ENCODE peak calls at places on chromosomes 3 and 15, in nine cellular contexts. S is natural killer cell, V is IMR-90, Z is cardiac muscle cell, W is HFFc6, E is A549, I is SK-N-SH, U is uterus, K is CD14-positive monocyte. D is an unnamed sample.

GRCh38 chr3:95394286-95394685 is 1331.4 kb downstream of the NSUN3 start:
- DNase-seq in S (no peak), V (no peak), Z (no peak), W (no peak), E (no peak), I (no peak), U (no peak), K (no peak), D (no peak)

GRCh38 chr15:77831989-77832388 is 199.3 kb upstream of the LINGO1 start:
- DNase-seq in S (no peak), V (no peak), Z (no peak), W (no peak), E (no peak), I (no peak), U (no peak), K (no peak), D (no peak)

GRCh38 chr3:178022599-178022998 is 513.6 kb upstream of the KCNMB2 start:
- DNase-seq in S (no peak), V (peak; percentile 25), Z (no peak), W (peak; percentile 2), E (no peak), I (no peak), U (no peak), K (no peak), D (no peak)

GRCh38 chr3:101762041-101762646 is 16.9 kb upstream of the NXPE3 start:
- DNase-seq in S (no peak), V (no peak), Z (no peak), W (no peak), E (no peak), I (no peak), U (no peak), K (no peak), D (no peak)

GRCh38 chr3:42505849-42506410 is 3.5 kb downstream of the VIPR1 start:
- DNase-seq in S (peak; percentile 7), V (no peak), Z (no peak), W (no peak), E (no peak), I (no peak), U (peak; percentile 2), K (peak; percentile 7), D (peak; percentile 4)

GRCh38 chr15:80997692-80998091 is 3.0 kb upstream of the TLNRD1 start:
- DNase-seq in S (no peak), V (no peak), Z (no peak), W (no peak), E (no peak), I (no peak), U (no peak), K (no peak), D (no peak)

GRCh38 chr3:12566976-12567375 is 10.1 kb downstream of the MKRN2 start:
- DNase-seq in S (no peak), V (no peak), Z (no peak), W (no peak), E (no peak), I (no peak), U (no peak), K (no peak), D (no peak)

GRCh38 chr3:69665026-69665739 is 74.1 kb upstream of the MITF start:
- DNase-seq in S (no peak), V (no peak), Z (peak; percentile 55), W (no peak), E (peak; percentile 30), I (peak; percentile 56), U (no peak), K (no peak), D (no peak)

GRCh38 chr3:20975221-20975620 is 775.8 kb downstream of the ZNF385D start:
- DNase-seq in S (no peak), V (no peak), Z (no peak), W (no peak), E (no peak), I (no peak), U (no peak), K (no peak), D (no peak)

GRCh38 chr3:32004111-32004790 is 22.7 kb downstream of the ZNF860 start:
- DNase-seq in S (no peak), V (no peak), Z (no peak), W (no peak), E (no peak), I (no peak), U (no peak), K (no peak), D (no peak)

GRCh38 chr3:32553459-32553858 is 17.2 kb downstream of the DYNC1LI1 start:
- DNase-seq in S (no peak), V (no peak), Z (no peak), W (no peak), E (no peak), I (no peak), U (no peak), K (no peak), D (no peak)

GRCh38 chr3:4543110-4543509 is 50.0 kb downstream of the ITPR1 start:
- DNase-seq in S (no peak), V (no peak), Z (no peak), W (no peak), E (no peak), I (no peak), U (no peak), K (no peak), D (no peak)

GRCh38 chr3:44114142-44114541 is 127.5 kb upstream of the TOPAZ1 start:
- DNase-seq in S (no peak), V (peak; percentile 3), Z (peak; percentile 61), W (no peak), E (no peak), I (peak; percentile 20), U (no peak), K (no peak), D (peak; percentile 43)

GRCh38 chr3:71185733-71186455 is 397.6 kb downstream of the FOXP1 start:
- DNase-seq in S (no peak), V (peak; percentile 82), Z (no peak), W (peak; percentile 43), E (no peak), I (no peak), U (no peak), K (no peak), D (no peak)

GRCh38 chr3:45978348-45978747 is 17.3 kb downstream of the FYCO1 start:
- DNase-seq in S (no peak), V (no peak), Z (no peak), W (no peak), E (no peak), I (no peak), U (no peak), K (no peak), D (no peak)

DNA sequence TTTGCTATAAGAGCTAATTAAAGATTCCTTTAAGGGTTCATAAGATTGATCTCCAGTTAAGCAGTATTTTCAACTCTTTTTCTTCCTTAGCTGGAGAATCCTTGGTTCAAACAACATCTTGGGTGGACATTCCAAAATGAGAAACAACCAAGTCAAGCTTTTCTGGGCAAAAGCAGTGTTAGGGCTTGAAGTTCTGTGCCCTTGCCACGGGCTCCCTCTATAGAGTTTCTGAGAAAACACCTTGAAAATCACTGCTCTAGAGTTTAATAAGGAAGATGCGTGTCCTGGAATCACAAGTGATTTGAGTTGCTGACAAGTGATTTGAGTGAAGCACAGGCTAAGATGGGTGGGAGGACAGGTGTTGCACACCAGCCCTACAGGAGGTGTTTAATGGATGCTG is 128.9 kb downstream of the SLCO3A1 start:
- DNase-seq in S (no peak), V (peak; percentile 5), Z (no peak), W (peak; percentile 33), E (no peak), I (no peak), U (no peak), K (no peak), D (no peak)
- TF ChIP-seq CTCF in S (no peak), V (peak; percentile 32), Z (no peak), W (peak; percentile 44), E (peak; percentile 49), I (no peak), U (no peak), K (no peak), D (no peak)

GRCh38 chr15:79208179-79208578 is 74.3 kb upstream of the ANKRD34C start:
- DNase-seq in S (no peak), V (no peak), Z (no peak), W (no peak), E (no peak), I (no peak), U (no peak), K (no peak), D (no peak)
- TF ChIP-seq CTCF in S (no peak), V (no peak), Z (no peak), W (peak; percentile 41), E (peak; percentile 13), I (no peak), U (no peak), K (no peak), D (no peak)

DNA sequence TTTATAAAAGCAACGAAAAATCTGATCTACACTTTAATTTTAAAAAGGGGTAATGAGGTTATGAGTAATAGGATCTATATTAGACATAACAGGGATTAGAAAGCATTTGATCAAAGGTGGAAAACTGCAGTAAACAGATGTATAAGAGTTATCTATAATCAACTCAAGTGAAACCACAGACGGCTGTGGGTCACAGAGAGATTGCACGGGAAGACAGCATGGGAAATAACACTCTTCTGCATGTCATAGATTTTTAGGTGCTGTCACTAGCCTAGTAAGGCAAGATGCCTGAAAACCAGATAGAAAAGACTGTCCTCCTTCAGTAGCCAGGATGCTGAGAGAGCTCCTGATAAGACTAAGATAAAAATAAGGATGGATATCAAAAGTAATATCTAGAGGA is 1.8 kb downstream of the LYSMD2 start:
- DNase-seq in S (no peak), V (no peak), Z (no peak), W (no peak), E (no peak), I (peak; percentile 12), U (no peak), K (no peak), D (no peak)
- TF ChIP-seq CTCF in S (no peak), V (no peak), Z (no peak), W (no peak), E (no peak), I (no peak), U (no peak), K (no peak), D (no peak)

GRCh38 chr3:158644345-158644908 is at the start of gene GFM1:
- DNase-seq in S (peak; percentile 80), V (peak; percentile 94), Z (peak; percentile 98), W (peak; percentile 93), E (peak; percentile 82), I (peak; percentile 88), U (peak; percentile 89), K (peak; percentile 92), D (peak; percentile 75)
- TF ChIP-seq CTCF in S (peak; percentile 84), V (peak; percentile 96), Z (peak; percentile 90), W (peak; percentile 88), E (peak; percentile 94), I (peak; percentile 81), U (peak; percentile 95), K (peak; percentile 95), D (peak; percentile 46)

D was measured in activated B cell treated with CpG ODN at 0.5 μM for 24 hours.